ENCODE peak calls at places on chromosomes 11 and 22, in eight cellular contexts. G is endothelial cell, P is left colon, Y is mesendoderm, B is ACHN, J is T-helper 2 cell, C is NT2/D1, U is thoracic aorta. N is an unnamed sample.

GRCh38 chr11:45815747-45816146 is 10.8 kb downstream of the SLC35C1 start:
- DNase-seq in G (no peak), P (no peak), Y (peak; percentile 76), B (peak; percentile 20), J (no peak), C (no peak), U (no peak), N (peak; percentile 58)

GRCh38 chr11:9771126-9771624 is 107.3 kb downstream of the SWAP70 start:
- DNase-seq in G (no peak), P (no peak), Y (no peak), B (no peak), J (no peak), C (no peak), U (no peak), N (no peak)

GRCh38 chr11:114060402-114061052 is 1.0 kb downstream of the ZBTB16 start:
- DNase-seq in G (peak; percentile 38), P (no peak), Y (no peak), B (no peak), J (no peak), C (no peak), U (no peak), N (peak; percentile 64)

GRCh38 chr11:67354314-67355022 is 1.1 kb upstream of the POLD4 start:
- DNase-seq in G (no peak), P (peak; percentile 95), Y (peak; percentile 82), B (peak; percentile 90), J (no peak), C (no peak), U (peak; percentile 87), N (peak; percentile 99)

GRCh38 chr22:33894036-33894435 is 26.2 kb downstream of the LARGE1 start:
- DNase-seq in G (no peak), P (no peak), Y (no peak), B (no peak), J (no peak), C (no peak), U (no peak), N (no peak)

GRCh38 chr22:38080468-38080846 is 3.5 kb downstream of the SLC16A8 start:
- DNase-seq in G (no peak), P (no peak), Y (no peak), B (no peak), J (no peak), C (no peak), U (no peak), N (no peak)

GRCh38 chr11:104148074-104148473 is 15.9 kb downstream of the PDGFD start:
- DNase-seq in G (no peak), P (no peak), Y (no peak), B (no peak), J (no peak), C (no peak), U (no peak), N (peak; percentile 84)

GRCh38 chr11:80596291-80596810 is 1155.5 kb upstream of the TENM4 start:
- DNase-seq in G (no peak), P (no peak), Y (no peak), B (no peak), J (no peak), C (no peak), U (no peak), N (no peak)

GRCh38 chr11:2419638-2420501 is 19.3 kb downstream of the TSSC4 start:
- DNase-seq in G (peak; percentile 85), P (peak; percentile 56), Y (peak; percentile 67), B (peak; percentile 69), J (no peak), C (peak; percentile 78), U (no peak), N (peak; percentile 91)

GRCh38 chr11:94727766-94728165 is 40.4 kb upstream of the AMOTL1 start:
- DNase-seq in G (no peak), P (no peak), Y (no peak), B (no peak), J (no peak), C (no peak), U (no peak), N (no peak)

GRCh38 chr11:111603633-111604130 is 1.4 kb downstream of the SIK2 start:
- DNase-seq in G (no peak), P (no peak), Y (no peak), B (no peak), J (no peak), C (no peak), U (no peak), N (no peak)

GRCh38 chr11:64049509-64049908 is 13.8 kb downstream of the FLRT1 start:
- DNase-seq in G (no peak), P (no peak), Y (no peak), B (no peak), J (no peak), C (no peak), U (no peak), N (no peak)

GRCh38 chr11:12224537-12224893 is 114.1 kb downstream of the MICAL2 start:
- DNase-seq in G (no peak), P (peak; percentile 77), Y (no peak), B (no peak), J (peak; percentile 53), C (no peak), U (peak; percentile 70), N (no peak)

GRCh38 chr11:26286472-26287066 is 45.4 kb upstream of the ANO3 start:
- DNase-seq in G (peak; percentile 18), P (no peak), Y (peak; percentile 67), B (peak; percentile 1), J (no peak), C (no peak), U (no peak), N (peak; percentile 61)

GRCh38 chr22:41417622-41418390 is 28.8 kb downstream of the TOB2 start:
- DNase-seq in G (no peak), P (peak; percentile 94), Y (no peak), B (no peak), J (no peak), C (no peak), U (peak; percentile 85), N (peak; percentile 26)

GRCh38 chr11:132296946-132297610 is 926.7 kb downstream of the NTM start:
- DNase-seq in G (no peak), P (no peak), Y (no peak), B (no peak), J (no peak), C (no peak), U (no peak), N (no peak)

GRCh38 chr11:62116458-62116857 is 7.4 kb upstream of the INCENP start:
- DNase-seq in G (no peak), P (no peak), Y (no peak), B (no peak), J (no peak), C (no peak), U (no peak), N (no peak)

GRCh38 chr11:33690290-33691050 is 10.2 kb downstream of the C11orf91 start:
- DNase-seq in G (no peak), P (peak; percentile 46), Y (no peak), B (peak; percentile 88), J (no peak), C (no peak), U (peak; percentile 78), N (peak; percentile 99)

GRCh38 chr11:61609970-61610347 is 29.1 kb upstream of the SYT7 start:
- DNase-seq in G (no peak), P (peak; percentile 41), Y (peak; percentile 83), B (no peak), J (no peak), C (peak; percentile 32), U (no peak), N (peak; percentile 44)

GRCh38 chr22:22369962-22370265 is 125.3 kb downstream of the VPREB1 start:
- DNase-seq in G (no peak), P (no peak), Y (no peak), B (no peak), J (no peak), C (no peak), U (no peak), N (no peak)

GRCh38 chr11:86934933-86935579 is 20.1 kb downstream of the FZD4 start:
- DNase-seq in G (no peak), P (no peak), Y (no peak), B (no peak), J (no peak), C (no peak), U (no peak), N (no peak)

GRCh38 chr22:29658171-29658570 is 54.7 kb downstream of the NF2 start:
- DNase-seq in G (no peak), P (no peak), Y (no peak), B (no peak), J (no peak), C (no peak), U (no peak), N (no peak)

GRCh38 chr11:20647976-20648565 is 21.3 kb upstream of the NELL1 start:
- DNase-seq in G (peak; percentile 70), P (no peak), Y (peak; percentile 60), B (peak; percentile 47), J (no peak), C (no peak), U (no peak), N (peak; percentile 61)

GRCh38 chr11:19992162-19992561 is 168.1 kb downstream of the DBX1 start:
- DNase-seq in G (no peak), P (no peak), Y (no peak), B (no peak), J (no peak), C (no peak), U (no peak), N (no peak)

GRCh38 chr22:45083659-45084305 is 74.0 kb upstream of the PHF21B start:
- DNase-seq in G (no peak), P (no peak), Y (no peak), B (peak; percentile 22), J (no peak), C (no peak), U (no peak), N (peak; percentile 66)

GRCh38 chr22:43288378-43288777 is 54.8 kb downstream of the SCUBE1 start:
- DNase-seq in G (no peak), P (no peak), Y (no peak), B (no peak), J (no peak), C (no peak), U (no peak), N (no peak)

GRCh38 chr22:29203883-29204282 is 1.8 kb upstream of the EMID1 start:
- DNase-seq in G (no peak), P (no peak), Y (no peak), B (no peak), J (no peak), C (no peak), U (no peak), N (no peak)

GRCh38 chr22:50067244-50067643 is 9.1 kb upstream of the TTLL8 start:
- DNase-seq in G (no peak), P (no peak), Y (no peak), B (no peak), J (no peak), C (no peak), U (no peak), N (no peak)

GRCh38 chr11:97751952-97752351 is 1268.8 kb upstream of the CNTN5 start:
- DNase-seq in G (no peak), P (no peak), Y (no peak), B (no peak), J (no peak), C (no peak), U (no peak), N (no peak)

GRCh38 chr11:132983289-132983688 is 549.0 kb downstream of the OPCML start:
- DNase-seq in G (no peak), P (no peak), Y (no peak), B (no peak), J (no peak), C (no peak), U (no peak), N (no peak)